ENCODE peak calls at places on chromosomes 13 and 19, in ten cellular contexts. E is esophagus squamous epithelium, U is right atrium auricular region, N is NB4, K is psoas muscle, V is SK-N-SH, R is choroid plexus epithelial cell, F is dorsolateral prefrontal cortex, L is lower leg skin, I is PC-3. M is an unnamed sample.

GRCh38 chr19:31595521-31595920 is 246.3 kb upstream of the TSHZ3 start:
- DNase-seq in N (no peak), U (no peak), R (no peak), V (no peak), F (no peak), L (no peak), I (no peak), K (no peak), E (no peak), M (no peak)

GRCh38 chr19:57947088-57947418 is 453 bp downstream of the ZNF256 start:
- DNase-seq in R (no peak), E (no peak), U (no peak), V (no peak), N (no peak), L (no peak), K (no peak), I (no peak), F (no peak), M (no peak)

GRCh38 chr19:45475537-45476348 is 7.9 kb downstream of the FOSB start:
- DNase-seq in F (no peak), L (no peak), E (no peak), N (no peak), U (no peak), K (no peak), V (no peak), R (no peak), I (no peak), M (no peak)

GRCh38 chr13:45314822-45315221 is 26.2 kb downstream of the TPT1 start:
- DNase-seq in I (no peak), E (no peak), K (no peak), L (no peak), V (no peak), R (no peak), U (no peak), F (no peak), N (no peak), M (no peak)

GRCh38 chr19:47111081-47111589 is 2.4 kb downstream of the ZC3H4 start:
- DNase-seq in L (no peak), I (no peak), V (peak), K (peak), R (peak), N (peak), E (no peak), U (no peak), F (peak), M (no peak)

GRCh38 chr13:60327551-60327950 is 69.5 kb upstream of the TDRD3 start:
- DNase-seq in N (no peak), L (no peak), K (no peak), R (no peak), V (no peak), F (no peak), I (no peak), U (no peak), E (no peak), M (no peak)

GRCh38 chr19:38434549-38435051 is 1.1 kb downstream of the RYR1 start:
- DNase-seq in K (peak), I (no peak), V (no peak), R (no peak), E (no peak), L (no peak), U (no peak), F (no peak), N (no peak), M (no peak)

GRCh38 chr19:17109962-17110598 is 34.5 kb downstream of the MYO9B start:
- DNase-seq in N (peak), I (no peak), L (peak), E (peak), R (no peak), U (peak), K (peak), F (no peak), V (no peak), M (no peak)

GRCh38 chr19:16157601-16158000 is 14.1 kb downstream of the HSH2D start:
- DNase-seq in U (no peak), N (no peak), L (no peak), I (no peak), E (no peak), V (no peak), R (no peak), F (no peak), K (no peak), M (no peak)

GRCh38 chr13:71876648-71877279 is 9.8 kb upstream of the DACH1 start:
- DNase-seq in L (no peak), U (no peak), E (no peak), N (no peak), R (no peak), V (no peak), K (no peak), I (no peak), F (no peak), M (no peak)

GRCh38 chr19:40947573-40947972 is 43.5 kb upstream of the CYP2B6 start:
- DNase-seq in V (no peak), K (no peak), L (no peak), U (no peak), E (no peak), N (no peak), F (no peak), I (no peak), R (no peak), M (no peak)

GRCh38 chr19:18865973-18866799 is 29.8 kb downstream of the CERS1 start:
- DNase-seq in E (no peak), K (peak), V (peak), R (peak), I (peak), U (no peak), L (no peak), N (peak), F (no peak), M (peak)

GRCh38 chr13:51370116-51370515 is 30.6 kb downstream of the SERPINE3 start:
- DNase-seq in L (no peak), V (no peak), K (no peak), I (no peak), R (peak), U (no peak), N (peak), F (no peak), E (no peak), M (no peak)

GRCh38 chr19:7970716-7971448 is 27.4 kb upstream of the TIMM44 start:
- DNase-seq in V (peak), F (peak), E (no peak), U (no peak), N (peak), R (peak), K (peak), L (no peak), I (peak), M (no peak)

GRCh38 chr13:76754414-76754813 is 131.8 kb downstream of the KCTD12 start:
- DNase-seq in N (no peak), K (no peak), I (no peak), E (no peak), U (no peak), F (no peak), L (no peak), R (peak), V (no peak), M (no peak)
- TF ChIP-seq CTCF in N (no peak), K (no peak), I (no peak), E (no peak), U (no peak), F (no peak), L (no peak), R (no peak), V (no peak), M (no peak)

GRCh38 chr13:19153782-19154450 is 27.7 kb downstream of the TUBA3C start:
- DNase-seq in L (no peak), I (no peak), R (no peak), E (no peak), V (peak), K (no peak), U (no peak), N (peak), F (no peak), M (no peak)
- TF ChIP-seq CTCF in L (no peak), I (peak), R (no peak), E (no peak), V (peak), K (no peak), U (no peak), N (peak), F (no peak), M (no peak)

GRCh38 chr13:109665211-109665610 is 121.2 kb downstream of the IRS2 start:
- DNase-seq in N (no peak), U (no peak), L (no peak), K (no peak), I (no peak), F (no peak), R (no peak), V (peak), E (no peak), M (no peak)
- TF ChIP-seq CTCF in N (no peak), U (no peak), L (no peak), K (no peak), I (no peak), F (no peak), R (no peak), V (no peak), E (no peak), M (no peak)

DNA sequence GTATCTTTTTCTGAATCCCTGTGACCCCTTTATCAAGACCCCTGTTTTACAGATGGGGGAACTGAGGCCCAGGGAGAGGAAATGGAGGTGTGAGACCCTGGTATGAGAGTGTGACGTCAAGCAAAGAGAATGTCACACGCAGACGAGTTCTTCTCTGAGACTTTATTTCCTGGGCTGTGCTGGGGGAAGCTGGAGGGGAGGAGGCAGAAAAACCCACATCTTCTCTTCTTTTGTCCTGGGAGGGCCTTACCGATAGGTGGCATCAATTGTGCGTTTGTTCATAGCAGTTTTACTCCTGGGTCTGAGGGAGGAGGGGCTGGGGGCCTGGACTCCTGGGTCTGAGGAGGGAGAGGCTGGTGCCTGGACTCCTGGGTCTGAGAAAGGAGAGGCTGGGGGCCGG is 4.9 kb upstream of the KLK15 start:
- DNase-seq in F (no peak), V (no peak), L (no peak), E (no peak), N (peak), U (no peak), I (peak), K (no peak), R (peak), M (no peak)
- TF ChIP-seq CTCF in F (no peak), V (peak), L (no peak), E (no peak), N (peak), U (no peak), I (peak), K (no peak), R (peak), M (no peak)

DNA sequence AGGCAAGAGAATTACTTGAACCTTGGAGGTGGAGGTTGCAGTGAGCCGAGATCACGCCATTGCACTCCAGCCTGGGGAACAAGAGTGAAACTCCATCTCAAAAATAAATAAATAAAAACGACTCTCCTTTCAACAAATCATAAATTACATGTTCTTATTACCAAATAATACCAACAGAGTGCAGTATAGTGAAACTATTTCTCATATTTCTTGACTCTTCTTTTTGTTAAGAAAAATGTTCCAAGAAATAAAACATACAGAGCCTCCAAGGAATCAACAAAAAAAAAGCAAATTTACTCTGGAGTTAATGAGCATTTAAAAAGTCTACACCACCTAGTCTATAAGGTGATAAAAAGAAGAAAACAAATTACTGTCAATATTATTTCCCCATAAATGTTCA is 188.8 kb downstream of the KLF12 start:
- DNase-seq in F (no peak), K (no peak), L (no peak), N (no peak), R (peak), V (no peak), E (no peak), I (peak), U (no peak), M (no peak)
- TF ChIP-seq CTCF in F (no peak), K (peak), L (no peak), N (no peak), R (no peak), V (peak), E (no peak), I (peak), U (peak), M (no peak)

GRCh38 chr13:27170221-27170520 is 1.4 kb downstream of the USP12 start:
- DNase-seq in E (no peak), V (no peak), I (peak), L (no peak), R (peak), N (peak), U (no peak), K (no peak), F (no peak), M (no peak)

GRCh38 chr13:27172495-27172842 is 858 bp upstream of the USP12 start:
- DNase-seq in K (no peak), L (no peak), E (no peak), R (peak), N (peak), I (peak), U (no peak), V (peak), F (no peak), M (no peak)

GRCh38 chr13:27171830-27172494 is 351 bp upstream of the USP12 start:
- DNase-seq in F (peak), U (peak), I (peak), E (peak), K (peak), N (peak), L (peak), R (peak), V (peak), M (peak)

GRCh38 chr13:27170521-27171243 is 929 bp downstream of the USP12 start:
- DNase-seq in R (peak), V (no peak), I (peak), L (no peak), U (no peak), N (peak), K (peak), F (peak), E (no peak), M (no peak)

GRCh38 chr13:27171244-27171829 is at the start of gene USP12:
- DNase-seq in K (no peak), I (no peak), L (no peak), N (peak), U (no peak), E (no peak), F (no peak), V (peak), R (no peak), M (no peak)
- TF ChIP-seq CTCF in K (peak), I (no peak), L (no peak), N (no peak), U (peak), E (no peak), F (no peak), V (no peak), R (no peak), M (peak)

GRCh38 chr19:13094771-13095392 is 7.8 kb downstream of the LYL1 start:
- DNase-seq in K (no peak), U (no peak), I (peak), L (no peak), V (peak), F (no peak), N (peak), R (no peak), E (no peak), M (peak)

GRCh38 chr19:13095393-13095784 is 7.3 kb downstream of the LYL1 start:
- DNase-seq in E (no peak), R (no peak), V (no peak), L (no peak), F (no peak), N (peak), I (no peak), K (no peak), U (no peak), M (no peak)

GRCh38 chr19:13096968-13097330 is 5.7 kb downstream of the LYL1 start:
- DNase-seq in N (peak), V (no peak), F (no peak), U (no peak), R (no peak), I (no peak), L (no peak), K (no peak), E (no peak), M (no peak)

GRCh38 chr19:13097331-13098258 is 5.1 kb downstream of the LYL1 start:
- DNase-seq in E (no peak), V (no peak), R (no peak), I (no peak), U (no peak), L (no peak), F (no peak), N (peak), K (no peak), M (no peak)

GRCh38 chr19:13095934-13096890 is 6.4 kb downstream of the LYL1 start:
- DNase-seq in N (peak), V (peak), L (no peak), F (no peak), I (peak), E (no peak), U (no peak), K (no peak), R (no peak), M (no peak)
- TF ChIP-seq CTCF in N (peak), V (peak), L (peak), F (no peak), I (peak), E (no peak), U (peak), K (no peak), R (no peak), M (no peak)

GRCh38 chr13:41196620-41197019 is 2.3 kb upstream of the KBTBD7 start:
- DNase-seq in V (no peak), N (peak), F (no peak), U (no peak), L (no peak), R (peak), I (peak), E (no peak), K (no peak), M (no peak)
- TF ChIP-seq CTCF in V (peak), N (peak), F (no peak), U (no peak), L (no peak), R (peak), I (peak), E (no peak), K (no peak), M (peak)

GRCh38 chr13:46903748-46904147 is 6.9 kb upstream of the HTR2A start:
- DNase-seq in L (no peak), V (no peak), I (peak), N (no peak), E (no peak), K (no peak), F (no peak), U (no peak), R (peak), M (no peak)

GRCh38 chr13:46906440-46906839 is 9.6 kb upstream of the HTR2A start:
- DNase-seq in K (no peak), R (no peak), I (peak), N (no peak), U (no peak), E (no peak), V (no peak), F (no peak), L (no peak), M (no peak)

GRCh38 chr13:46901721-46902120 is 4.9 kb upstream of the HTR2A start:
- DNase-seq in U (no peak), E (no peak), K (no peak), L (no peak), F (no peak), I (no peak), R (no peak), V (no peak), N (no peak), M (no peak)

GRCh38 chr13:46908511-46908910 is 11.7 kb upstream of the HTR2A start:
- DNase-seq in L (no peak), I (no peak), K (no peak), U (no peak), E (no peak), F (no peak), V (no peak), N (no peak), R (peak), M (no peak)

DNA sequence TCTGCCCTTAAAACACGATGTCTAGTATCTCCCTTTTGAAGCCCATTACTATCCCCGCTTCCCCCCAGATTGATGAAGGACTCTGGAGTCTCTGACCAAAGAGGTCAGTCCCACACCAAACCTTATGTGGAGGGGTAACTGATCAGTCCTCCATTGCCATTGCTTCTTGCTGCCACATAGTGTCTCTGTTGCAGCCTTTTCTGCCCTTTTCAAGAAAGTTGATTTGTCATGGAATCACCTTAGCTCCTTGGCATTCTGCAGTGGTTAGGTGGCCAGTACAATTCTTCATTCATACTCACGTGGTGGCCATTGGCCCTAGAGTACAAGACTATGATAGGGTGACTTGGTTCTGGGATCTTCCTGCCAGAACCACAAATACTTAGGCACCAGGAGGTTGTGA is 8.4 kb upstream of the HTR2A start:
- DNase-seq in N (peak), I (peak), V (no peak), R (peak), F (no peak), U (no peak), L (no peak), E (no peak), K (no peak), M (no peak)
- TF ChIP-seq CTCF in N (peak), I (peak), V (peak), R (peak), F (peak), U (no peak), L (no peak), E (no peak), K (no peak), M (no peak)